ENCODE peak calls at places on chromosomes 4 and X, in eight cellular contexts. F is naive thymus-derived CD4-positive, alpha-beta T cell; O is fibroblast of pulmonary artery; U is body of pancreas; A is esophagus squamous epithelium; Y is mesenchymal stem cell; J is DND-41; C is retinal pigment epithelial cell. Q is an unnamed sample.

GRCh38 chr4:140529434-140529833 is 5.5 kb downstream of the ELMOD2 start:
- DNase-seq in A (no peak), F (no peak), J (no peak), C (no peak), U (no peak), Y (no peak), O (no peak), Q (no peak)

GRCh38 chr4:162229670-162230069 is 65.9 kb upstream of the FSTL5 start:
- DNase-seq in O (no peak), J (no peak), C (no peak), Y (peak; percentile 2), F (no peak), U (no peak), A (no peak), Q (no peak)

GRCh38 chr4:1559896-1560650 is 124.0 kb downstream of the FAM53A start:
- DNase-seq in J (no peak), O (no peak), Y (no peak), C (no peak), F (no peak), U (no peak), A (no peak), Q (no peak)

GRCh38 chr4:159238631-159239030 is 135.8 kb downstream of the RAPGEF2 start:
- DNase-seq in Y (no peak), C (peak; percentile 8), A (no peak), J (no peak), U (no peak), F (no peak), O (peak; percentile 67), Q (no peak)

GRCh38 chr4:31995943-31996901 is 1276.1 kb downstream of the PCDH7 start:
- DNase-seq in A (no peak), F (no peak), O (no peak), C (no peak), J (no peak), U (no peak), Y (no peak), Q (no peak)

GRCh38 chr4:163681208-163681821 is 186.8 kb downstream of the TMA16 start:
- DNase-seq in C (no peak), A (no peak), J (no peak), F (peak; percentile 69), O (peak; percentile 24), U (no peak), Y (peak; percentile 30), Q (peak; percentile 55)

GRCh38 chr4:38275331-38275821 is 315.2 kb downstream of the PTTG2 start:
- DNase-seq in J (no peak), Y (no peak), C (no peak), O (no peak), A (no peak), F (no peak), U (no peak), Q (peak; percentile 5)

GRCh38 chrX:43745938-43746721 is 90.0 kb downstream of the MAOA start:
- DNase-seq in Y (peak; percentile 1), A (no peak), C (no peak), F (no peak), U (no peak), J (no peak), O (no peak), Q (no peak)

GRCh38 chr4:63717384-63717783 is 691.9 kb downstream of the TECRL start:
- DNase-seq in Y (peak; percentile 5), C (peak; percentile 25), J (no peak), F (no peak), U (no peak), O (peak; percentile 48), A (no peak), Q (peak; percentile 24)

GRCh38 chrX:29617725-29618124 is 597.6 kb upstream of the MAGEB2 start:
- DNase-seq in U (no peak), A (no peak), O (no peak), Y (no peak), F (no peak), J (no peak), C (no peak), Q (no peak)

GRCh38 chr4:144615182-144615581 is 30.8 kb upstream of the HHIP start:
- DNase-seq in U (no peak), A (no peak), J (no peak), F (no peak), C (no peak), Y (peak; percentile 2), O (peak; percentile 21), Q (no peak)

GRCh38 chrX:111823068-111823467 is 52.9 kb upstream of the TRPC5OS start:
- DNase-seq in C (no peak), U (no peak), A (no peak), F (no peak), J (no peak), Y (peak; percentile 12), O (no peak), Q (no peak)

GRCh38 chr4:3118281-3118680 is 43.8 kb downstream of the HTT start:
- DNase-seq in A (no peak), O (no peak), C (no peak), U (no peak), Y (no peak), F (no peak), J (no peak), Q (no peak)

GRCh38 chr4:2686379-2687265 is 69.5 kb downstream of the TNIP2 start:
- DNase-seq in O (no peak), F (no peak), A (no peak), J (no peak), Y (no peak), U (no peak), C (no peak), Q (no peak)

GRCh38 chr4:88227734-88228133 is 56.6 kb downstream of the PPM1K start:
- DNase-seq in U (no peak), O (no peak), A (no peak), F (no peak), Y (no peak), J (no peak), C (no peak), Q (no peak)

GRCh38 chrX:150870487-150871340 is 27.8 kb downstream of the CD99L2 start:
- DNase-seq in Y (no peak), J (no peak), A (no peak), O (peak; percentile 67), C (no peak), F (no peak), U (no peak), Q (no peak)

GRCh38 chr4:30716158-30716557 is 4.0 kb upstream of the PCDH7 start:
- DNase-seq in A (no peak), O (peak; percentile 63), J (no peak), C (no peak), F (no peak), Y (peak; percentile 67), U (no peak), Q (peak; percentile 22)

GRCh38 chrX:55713635-55714034 is 3.9 kb upstream of the RRAGB start:
- DNase-seq in A (no peak), U (no peak), J (no peak), Y (no peak), C (no peak), F (no peak), O (no peak), Q (no peak)

GRCh38 chrX:44308869-44309268 is 34.6 kb downstream of the EFHC2 start:
- DNase-seq in O (no peak), F (no peak), J (no peak), U (no peak), Y (no peak), C (no peak), A (no peak), Q (no peak)

GRCh38 chr4:85209161-85209560 is 242.7 kb upstream of the WDFY3 start:
- DNase-seq in Y (no peak), J (no peak), F (no peak), U (no peak), A (no peak), C (no peak), O (no peak), Q (no peak)

GRCh38 chr4:120630432-120630831 is 292.1 kb downstream of the PRDM5 start:
- DNase-seq in Y (no peak), U (no peak), A (no peak), C (no peak), J (no peak), O (peak; percentile 11), F (no peak), Q (no peak)

DNA sequence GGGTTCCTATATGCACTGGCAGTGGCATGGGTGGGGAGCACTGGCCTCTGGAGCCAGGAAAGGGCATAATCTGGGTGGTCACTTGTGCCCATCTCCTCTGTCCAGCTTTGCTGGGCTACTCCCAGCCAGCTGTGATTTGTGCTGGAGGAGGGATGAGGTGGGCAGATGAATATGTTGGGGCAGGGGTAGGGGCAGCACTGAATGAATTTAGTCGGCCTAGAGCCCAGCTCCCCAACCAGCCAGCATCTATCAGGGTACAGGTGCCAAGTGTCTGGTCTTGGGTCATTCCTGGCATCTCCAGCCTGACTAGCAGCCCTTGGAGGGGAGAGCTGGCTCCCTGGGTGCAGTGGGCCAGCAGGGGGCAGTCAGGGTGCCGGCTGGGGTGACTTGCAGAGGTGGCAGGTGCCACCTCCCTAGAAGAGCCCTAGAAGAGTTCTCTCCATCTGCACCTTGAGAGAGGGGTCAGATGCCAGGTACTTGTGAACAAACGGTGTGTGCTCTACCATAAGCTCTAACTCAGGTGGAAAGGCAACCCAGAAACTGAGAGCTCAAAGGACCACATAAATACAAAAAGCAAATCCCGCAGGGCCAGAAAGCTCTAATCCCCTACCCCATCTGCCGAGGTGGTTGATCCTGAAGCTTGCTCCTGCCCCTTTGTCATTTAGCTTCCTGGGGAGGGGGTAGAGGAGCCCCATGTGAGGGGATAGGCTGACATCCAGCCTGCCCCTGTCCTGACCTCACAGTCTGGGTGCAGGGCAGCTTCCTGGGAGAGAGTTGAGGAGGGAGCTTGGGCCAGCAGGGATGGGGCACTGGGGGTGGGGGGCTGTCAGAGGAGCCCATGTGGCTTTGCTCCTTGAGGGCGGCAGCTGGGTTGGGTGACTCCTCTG is 2.2 kb downstream of the SORCS2 start:
- DNase-seq in F (no peak), A (no peak), O (peak; percentile 17), J (peak; percentile 15), Y (peak; percentile 18), C (no peak), U (no peak), Q (no peak)
- H3K4me3 ChIP-seq in F (no peak overlapping the region), A (no peak overlapping the region), O (no peak overlapping the region), J (no peak overlapping the region), Y (no peak overlapping the region), C (no peak overlapping the region), U (no peak overlapping the region), Q (no peak overlapping the region)

DNA sequence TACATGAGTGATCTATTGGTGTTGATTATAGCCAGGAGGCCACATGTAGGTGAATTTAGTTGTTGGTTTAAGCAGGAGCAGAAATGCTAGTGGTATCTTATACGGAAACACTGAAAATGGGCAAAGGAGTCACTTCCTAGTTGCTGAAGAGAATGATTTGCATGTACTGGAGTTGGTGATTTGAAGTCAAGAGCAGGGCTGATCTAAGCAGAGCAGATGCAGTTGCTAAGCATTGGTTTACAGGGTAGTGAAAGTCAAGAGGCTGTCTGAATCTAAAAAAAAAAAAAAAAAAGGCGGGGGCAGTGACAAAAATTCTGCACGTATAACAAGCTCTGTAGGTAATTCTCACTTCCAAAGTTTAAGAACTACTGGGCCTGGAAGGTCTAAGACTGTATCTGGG is 90.4 kb upstream of the HPRT1 start:
- DNase-seq in A (no peak), U (no peak), C (no peak), F (no peak), O (no peak), J (no peak), Y (no peak), Q (no peak)
- H3K4me3 ChIP-seq in A (no peak overlapping the region), U (no peak overlapping the region), C (no peak overlapping the region), F (no peak overlapping the region), O (no peak overlapping the region), J (no peak overlapping the region), Y (no peak overlapping the region), Q (no peak overlapping the region)

GRCh38 chrX:40171513-40172168 is 73.9 kb upstream of the BCOR start:
- DNase-seq in U (no peak), J (no peak), C (no peak), Y (peak; percentile 86), A (no peak), O (peak; percentile 41), F (peak; percentile 31), Q (no peak)
- H3K4me3 ChIP-seq in U (no peak overlapping the region), J (peak overlapping the region; percentile 12), C (peak overlapping the region; percentile 31), Y (peak overlapping the region; percentile 44), A (peak overlapping the region; percentile 54), O (peak overlapping the region; percentile 38), F (peak overlapping the region; percentile 61), Q (no peak overlapping the region)

GRCh38 chrX:84501798-84502628 is at the start of gene HDX:
- DNase-seq in Y (peak; percentile 89), O (peak; percentile 88), F (peak; percentile 43), C (peak; percentile 48), A (no peak), J (no peak), U (peak; percentile 77), Q (no peak)
- H3K4me3 ChIP-seq in Y (peak within 1 kb of the TSS; percentile 73), O (peak within 1 kb of the TSS; percentile 75), F (peak within 1 kb of the TSS; percentile 66), C (peak within 1 kb of the TSS; percentile 69), A (peak within 1 kb of the TSS; percentile 57), J (no peak within 1 kb of the TSS), U (peak within 1 kb of the TSS; percentile 34), Q (no peak within 1 kb of the TSS)